ENCODE peak calls at places on chromosomes 16 and 17, in five cellular contexts. M is AG04450, Y is AG10803, A is mesothelial cell of epicardium, J is Calu3. Q is an unnamed sample.

GRCh38 chr17:71163813-71164122 is 957.1 kb upstream of the SOX9 start:
- DNase-seq in M (no peak), Y (no peak), A (no peak), J (no peak), Q (no peak)

GRCh38 chr17:40323731-40324650 is 15.0 kb downstream of the RARA start:
- DNase-seq in M (no peak), Y (peak), A (no peak), J (no peak), Q (peak)

GRCh38 chr17:35746956-35747355 is 6.1 kb downstream of the GAS2L2 start:
- DNase-seq in M (no peak), Y (no peak), A (no peak), J (no peak), Q (no peak)

GRCh38 chr16:17261197-17261858 is 209.4 kb downstream of the XYLT1 start:
- DNase-seq in M (no peak), Y (no peak), A (no peak), J (no peak), Q (no peak)

GRCh38 chr17:63688396-63689020 is 11.4 kb downstream of the LIMD2 start:
- DNase-seq in M (no peak), Y (no peak), A (no peak), J (no peak), Q (no peak)

GRCh38 chr16:6545329-6545728 is 787.3 kb upstream of the RBFOX1 start:
- DNase-seq in M (no peak), Y (no peak), A (no peak), J (no peak), Q (no peak)

GRCh38 chr16:58096249-58096648 is 32.9 kb downstream of the CFAP20 start:
- DNase-seq in M (no peak), Y (no peak), A (no peak), J (peak), Q (no peak)

GRCh38 chr16:48430890-48431289 is 45.7 kb upstream of the SIAH1 start:
- DNase-seq in M (no peak), Y (no peak), A (no peak), J (no peak), Q (no peak)

GRCh38 chr16:28592979-28593553 is 3.8 kb downstream of the SULT1A2 start:
- DNase-seq in M (no peak), Y (no peak), A (no peak), J (no peak), Q (no peak)

GRCh38 chr16:74309789-74310781 is 13.5 kb downstream of the PSMD7 start:
- DNase-seq in M (peak), Y (peak), A (no peak), J (peak), Q (peak)

GRCh38 chr17:17028059-17028877 is 14.0 kb upstream of the MPRIP start:
- DNase-seq in M (no peak), Y (peak), A (peak), J (peak), Q (peak)

GRCh38 chr17:50210249-50211225 is 9.1 kb upstream of the COL1A1 start:
- DNase-seq in M (peak), Y (peak), A (peak), J (peak), Q (peak)

DNA sequence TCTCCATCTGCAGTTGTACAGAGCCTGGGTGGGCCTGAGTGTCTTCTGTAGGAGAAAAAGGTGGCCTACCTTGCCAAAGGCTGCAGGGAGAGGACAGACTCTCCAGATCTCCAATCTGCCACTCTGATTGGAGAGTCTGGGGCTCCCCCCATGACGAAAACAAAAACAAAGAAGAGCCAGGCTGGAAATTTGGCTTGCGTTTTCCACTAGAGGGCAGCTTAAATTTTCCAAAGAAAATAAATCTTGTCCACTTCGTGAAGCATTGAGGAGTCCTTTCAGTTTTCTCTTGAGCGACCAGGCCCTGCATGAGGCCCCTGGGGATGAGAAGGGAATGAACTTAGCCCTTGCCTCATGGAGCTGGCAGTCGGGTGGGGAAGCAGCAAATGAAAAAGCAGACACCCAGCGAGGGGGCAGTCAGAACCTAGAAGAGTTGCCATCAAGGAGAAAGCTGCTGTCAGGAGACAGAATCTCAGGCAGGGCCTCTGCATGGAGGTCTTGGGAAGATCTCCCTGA is 8.2 kb upstream of the SHCBP1 start:
- DNase-seq in M (no peak), Y (peak), A (no peak), J (peak), Q (peak)
- TF ChIP-seq CTCF in M (peak), Y (peak), A (no peak), J (no peak), Q (peak)

GRCh38 chr17:67162771-67163170 is 82.2 kb downstream of the HELZ start:
- DNase-seq in M (no peak), Y (no peak), A (no peak), J (no peak), Q (no peak)

GRCh38 chr17:67161573-67161972 is 83.4 kb downstream of the HELZ start:
- DNase-seq in M (no peak), Y (no peak), A (no peak), J (no peak), Q (no peak)

GRCh38 chr17:67160791-67161190 is 84.2 kb downstream of the HELZ start:
- DNase-seq in M (no peak), Y (no peak), A (no peak), J (no peak), Q (no peak)

GRCh38 chr17:67156269-67157199 is 88.5 kb downstream of the HELZ start:
- DNase-seq in M (no peak), Y (no peak), A (no peak), J (no peak), Q (no peak)

DNA sequence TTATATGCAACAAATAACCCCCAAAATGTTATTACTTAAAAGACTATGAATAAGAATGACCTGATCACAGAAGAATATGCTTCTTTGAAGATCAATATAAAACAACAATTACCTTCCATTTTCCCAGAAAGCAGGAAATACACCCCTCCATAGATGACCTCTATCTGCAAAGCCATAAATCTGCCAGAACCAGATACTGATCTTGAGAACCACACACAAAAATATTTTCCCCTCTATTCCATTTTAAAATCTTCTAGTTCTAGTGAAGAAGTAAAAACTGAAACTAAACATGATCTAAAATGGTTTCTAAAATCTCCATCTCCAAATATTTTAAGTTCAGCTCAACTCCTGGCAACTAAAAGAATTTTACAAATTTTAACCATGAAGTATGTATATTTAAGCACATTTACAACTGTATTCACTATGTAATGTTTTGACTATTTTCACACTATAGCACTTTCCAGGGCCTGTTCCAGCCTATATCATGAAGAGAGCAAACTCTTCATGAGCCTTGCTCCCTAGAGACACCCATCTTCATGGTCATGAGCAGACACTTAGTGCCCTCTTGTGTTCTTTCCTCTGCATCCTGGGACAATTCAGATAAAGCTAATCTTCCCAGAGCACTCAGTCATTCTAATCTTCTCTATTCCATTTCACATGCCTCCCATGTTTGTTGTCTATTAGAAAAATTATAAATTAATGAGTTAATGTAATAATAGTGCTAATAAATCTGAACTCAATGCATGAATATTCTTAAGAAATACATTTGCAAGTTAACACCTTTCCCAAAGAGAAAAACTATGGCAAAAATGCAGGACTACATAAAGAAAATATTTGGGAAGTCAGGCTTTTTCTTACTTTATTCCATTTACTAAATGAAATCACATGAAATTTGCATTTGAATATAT is 87.0 kb downstream of the HELZ start:
- DNase-seq in M (no peak), Y (peak), A (no peak), J (no peak), Q (peak)
- TF ChIP-seq CTCF in M (peak), Y (peak), A (no peak), J (no peak), Q (peak)

GRCh38 chr17:41417576-41418015 is 6.8 kb downstream of the KRT37 start:
- DNase-seq in M (no peak), Y (no peak), A (no peak), J (peak), Q (no peak)
- TF ChIP-seq CTCF in M (peak), Y (peak), A (peak), J (peak), Q (peak)

GRCh38 chr16:49992825-49993224 is 32.2 kb upstream of the CNEP1R1 start:
- DNase-seq in M (no peak), Y (no peak), A (no peak), J (no peak), Q (no peak)
- TF ChIP-seq CTCF in M (no peak), Y (no peak), A (no peak), J (no peak), Q (no peak)

DNA sequence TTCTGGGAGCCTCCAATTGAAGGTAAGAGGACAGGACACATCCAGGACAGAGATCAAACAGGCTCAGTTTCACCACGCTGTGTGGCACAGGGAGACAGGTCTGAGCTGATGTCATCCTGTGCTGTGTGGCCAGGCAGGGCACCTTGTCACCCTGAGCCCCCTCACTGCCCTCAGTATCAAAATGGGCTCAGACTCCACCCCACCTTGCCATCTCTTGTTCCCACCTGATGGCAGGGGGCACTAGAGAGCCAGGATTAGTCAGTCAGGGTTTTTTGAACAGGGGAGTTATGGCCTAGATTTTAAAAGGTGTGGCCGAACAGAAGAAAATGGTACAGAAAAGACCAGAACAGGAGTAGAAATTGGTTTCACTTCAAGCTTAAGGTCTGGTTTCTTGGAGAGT is 2.6 kb downstream of the KAT2A start:
- DNase-seq in M (no peak), Y (no peak), A (no peak), J (peak), Q (peak)
- TF ChIP-seq CTCF in M (peak), Y (peak), A (no peak), J (peak), Q (peak)

DNA sequence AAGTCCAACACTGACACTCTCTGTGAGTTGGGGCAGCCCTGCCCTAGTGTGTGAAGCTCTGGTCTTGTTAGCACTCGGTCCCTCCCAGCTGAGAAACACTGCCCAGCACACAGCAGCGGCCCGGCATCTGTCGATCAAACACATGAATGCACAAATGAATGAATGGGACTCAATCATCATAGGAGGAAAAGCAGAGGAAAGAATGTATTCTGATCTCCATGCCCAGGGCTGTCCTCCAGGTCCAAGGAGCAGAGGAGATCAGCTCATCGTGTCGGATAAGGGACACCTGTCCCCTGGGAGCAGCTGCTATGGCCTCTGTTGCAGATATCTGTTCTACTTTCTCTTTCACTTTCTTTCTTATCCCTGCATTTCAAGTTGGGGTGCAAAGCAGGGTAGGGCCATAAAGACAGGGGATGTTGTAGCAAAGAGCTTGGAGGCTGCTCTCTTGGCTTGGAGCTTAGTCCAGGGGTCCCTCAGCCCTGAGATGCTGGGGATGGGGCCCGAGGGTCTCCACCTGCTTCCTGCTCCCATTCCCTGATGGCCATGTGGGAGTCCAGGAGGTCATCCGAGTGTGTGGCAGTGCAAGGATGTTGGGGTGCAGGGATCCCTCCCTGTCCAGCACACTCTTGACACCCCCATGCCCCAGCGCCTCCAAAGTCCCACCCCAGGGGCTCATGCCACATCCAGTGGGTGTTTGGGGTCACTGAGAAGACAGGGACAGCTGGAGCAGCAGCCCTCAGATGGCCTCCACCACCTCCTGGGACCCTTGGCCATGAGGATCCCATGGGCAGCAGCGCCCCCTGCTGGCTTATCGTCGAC is 88.2 kb downstream of the IRF8 start:
- DNase-seq in M (no peak), Y (no peak), A (no peak), J (peak), Q (no peak)
- TF ChIP-seq CTCF in M (peak), Y (peak), A (peak), J (peak), Q (peak)

Q was measured in fibroblast of the aortic adventitia.